ENCODE peak calls at places on chromosomes 11 and 22, in five cellular contexts. One of them, this sample, is unnamed.

GRCh38 chr11:128506999-128507591 is 80.3 kb downstream of the ETS1 start:
- DNase-seq in fibroblast of mammary gland: peak; percentile 99
- DNase-seq in AG04450: peak; percentile 92
- DNase-seq in right atrium auricular region: peak; percentile 96
- DNase-seq in cardiac fibroblast: peak; percentile 97
- DNase-seq in this sample: peak; percentile 86

GRCh38 chr11:69259072-69259471 is 34.9 kb upstream of the MYEOV start:
- DNase-seq in cardiac fibroblast: no peak
- DNase-seq in AG04450: no peak
- DNase-seq in fibroblast of mammary gland: no peak
- DNase-seq in right atrium auricular region: no peak
- DNase-seq in this sample: no peak

GRCh38 chr22:28012811-28013460 is 93.9 kb upstream of the PITPNB start:
- DNase-seq in AG04450: no peak
- DNase-seq in cardiac fibroblast: no peak
- DNase-seq in right atrium auricular region: no peak
- DNase-seq in fibroblast of mammary gland: no peak
- DNase-seq in this sample: no peak

GRCh38 chr11:6655790-6656580 is at the start of gene DCHS1:
- DNase-seq in right atrium auricular region: no peak
- DNase-seq in fibroblast of mammary gland: no peak
- DNase-seq in AG04450: no peak
- DNase-seq in cardiac fibroblast: no peak
- DNase-seq in this sample: no peak

GRCh38 chr11:15714641-15715399 is 600.1 kb downstream of the INSC start:
- DNase-seq in fibroblast of mammary gland: no peak
- DNase-seq in AG04450: no peak
- DNase-seq in cardiac fibroblast: no peak
- DNase-seq in right atrium auricular region: no peak
- DNase-seq in this sample: no peak

GRCh38 chr11:58919980-58920379 is 19.3 kb upstream of the GLYATL1 start:
- DNase-seq in fibroblast of mammary gland: no peak
- DNase-seq in AG04450: no peak
- DNase-seq in cardiac fibroblast: no peak
- DNase-seq in right atrium auricular region: no peak
- DNase-seq in this sample: no peak

GRCh38 chr22:33563568-33563967 is 356.7 kb downstream of the LARGE1 start:
- DNase-seq in fibroblast of mammary gland: no peak
- DNase-seq in right atrium auricular region: no peak
- DNase-seq in cardiac fibroblast: no peak
- DNase-seq in AG04450: no peak
- DNase-seq in this sample: no peak

GRCh38 chr11:9739108-9739507 is 75.2 kb downstream of the SWAP70 start:
- DNase-seq in right atrium auricular region: no peak
- DNase-seq in cardiac fibroblast: no peak
- DNase-seq in fibroblast of mammary gland: no peak
- DNase-seq in AG04450: no peak
- DNase-seq in this sample: no peak

GRCh38 chr22:44691796-44692661 is 10.0 kb upstream of the PRR5 start:
- DNase-seq in AG04450: no peak
- DNase-seq in right atrium auricular region: no peak
- DNase-seq in cardiac fibroblast: no peak
- DNase-seq in fibroblast of mammary gland: no peak
- DNase-seq in this sample: no peak

GRCh38 chr11:116832350-116833290 is 2.9 kb downstream of the APOC3 start:
- DNase-seq in cardiac fibroblast: no peak
- DNase-seq in AG04450: no peak
- DNase-seq in fibroblast of mammary gland: no peak
- DNase-seq in right atrium auricular region: no peak
- DNase-seq in this sample: no peak
- TF ChIP-seq CTCF in cardiac fibroblast: no peak
- TF ChIP-seq CTCF in AG04450: no peak
- TF ChIP-seq CTCF in fibroblast of mammary gland: no peak
- TF ChIP-seq CTCF in right atrium auricular region: no peak
- TF ChIP-seq CTCF in this sample: no peak

DNA sequence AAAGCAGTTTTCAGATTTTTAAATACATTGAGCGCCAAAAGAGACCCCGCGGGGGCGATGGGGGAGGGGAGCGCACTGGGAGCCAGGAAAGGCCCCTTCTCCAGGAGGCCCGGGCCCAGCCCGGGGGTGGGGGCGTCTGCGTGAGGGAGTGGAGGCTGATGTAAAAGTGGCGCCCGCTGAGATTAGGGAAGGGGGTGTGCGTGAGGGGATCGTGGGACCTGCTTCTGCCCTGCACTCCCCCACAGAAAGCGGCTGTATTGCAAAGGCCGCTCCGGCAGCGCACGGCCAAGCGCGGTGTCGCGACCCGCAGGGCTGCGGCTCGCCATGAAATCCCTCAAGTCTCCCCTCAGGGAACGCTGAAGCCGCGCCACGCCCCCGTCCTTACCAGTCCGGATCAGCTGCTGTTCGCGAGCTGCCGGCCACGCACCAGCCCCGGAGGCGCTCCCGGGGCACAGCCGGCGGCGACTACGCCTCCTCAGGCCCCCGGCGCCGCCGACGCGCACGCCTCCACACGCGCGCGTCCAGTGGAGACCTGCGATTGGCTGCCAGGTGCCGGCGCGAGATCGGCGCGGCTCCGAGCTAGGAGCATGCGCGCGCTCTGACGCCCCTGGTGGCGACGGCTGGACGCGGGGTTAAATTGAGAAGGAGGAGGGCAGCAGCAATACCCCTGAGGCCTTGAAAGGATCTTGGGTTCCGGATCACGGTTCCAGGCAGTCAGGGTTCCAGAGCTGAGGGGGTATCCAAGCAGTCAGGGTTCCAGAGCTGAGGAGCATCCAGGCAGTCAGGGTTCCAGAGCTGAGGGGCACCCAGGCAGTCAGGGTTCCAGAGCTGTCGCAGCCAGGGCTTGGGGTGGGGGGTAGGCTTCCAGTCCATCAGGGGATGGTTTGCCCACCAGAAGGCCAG is at the start of gene ZNF280B:
- DNase-seq in cardiac fibroblast: peak; percentile 83
- DNase-seq in fibroblast of mammary gland: peak; percentile 79
- DNase-seq in AG04450: peak; percentile 46
- DNase-seq in right atrium auricular region: no peak
- DNase-seq in this sample: peak; percentile 93
- TF ChIP-seq CTCF in cardiac fibroblast: peak; percentile 75
- TF ChIP-seq CTCF in fibroblast of mammary gland: peak; percentile 49
- TF ChIP-seq CTCF in AG04450: peak; percentile 74
- TF ChIP-seq CTCF in right atrium auricular region: no peak
- TF ChIP-seq CTCF in this sample: peak; percentile 69

GRCh38 chr11:64001552-64002427 is 15.6 kb downstream of the OTUB1 start:
- DNase-seq in AG04450: no peak
- DNase-seq in cardiac fibroblast: peak; percentile 34
- DNase-seq in fibroblast of mammary gland: no peak
- DNase-seq in right atrium auricular region: no peak
- DNase-seq in this sample: no peak

GRCh38 chr11:63998558-63999348 is 12.5 kb downstream of the OTUB1 start:
- DNase-seq in cardiac fibroblast: no peak
- DNase-seq in AG04450: no peak
- DNase-seq in right atrium auricular region: no peak
- DNase-seq in fibroblast of mammary gland: no peak
- DNase-seq in this sample: no peak

GRCh38 chr11:63999349-64000025 is 13.2 kb downstream of the OTUB1 start:
- DNase-seq in AG04450: no peak
- DNase-seq in cardiac fibroblast: peak; percentile 34
- DNase-seq in fibroblast of mammary gland: peak; percentile 70
- DNase-seq in right atrium auricular region: no peak
- DNase-seq in this sample: no peak

GRCh38 chr11:64000740-64001514 is 14.7 kb downstream of the OTUB1 start:
- DNase-seq in AG04450: no peak
- DNase-seq in right atrium auricular region: no peak
- DNase-seq in cardiac fibroblast: no peak
- DNase-seq in fibroblast of mammary gland: no peak
- DNase-seq in this sample: no peak

GRCh38 chr11:64000026-64000739 is 13.9 kb downstream of the OTUB1 start:
- DNase-seq in fibroblast of mammary gland: peak; percentile 69
- DNase-seq in right atrium auricular region: peak; percentile 72
- DNase-seq in AG04450: no peak
- DNase-seq in cardiac fibroblast: peak; percentile 68
- DNase-seq in this sample: peak; percentile 91
- TF ChIP-seq CTCF in fibroblast of mammary gland: no peak
- TF ChIP-seq CTCF in right atrium auricular region: peak; percentile 85
- TF ChIP-seq CTCF in AG04450: peak; percentile 58
- TF ChIP-seq CTCF in cardiac fibroblast: peak; percentile 41
- TF ChIP-seq CTCF in this sample: peak; percentile 80

GRCh38 chr11:74701351-74701750 is 29.9 kb downstream of the CHRDL2 start:
- DNase-seq in right atrium auricular region: no peak
- DNase-seq in fibroblast of mammary gland: no peak
- DNase-seq in AG04450: no peak
- DNase-seq in cardiac fibroblast: peak; percentile 40
- DNase-seq in this sample: no peak
- TF ChIP-seq CTCF in right atrium auricular region: no peak
- TF ChIP-seq CTCF in fibroblast of mammary gland: no peak
- TF ChIP-seq CTCF in AG04450: peak; percentile 23
- TF ChIP-seq CTCF in cardiac fibroblast: peak; percentile 43
- TF ChIP-seq CTCF in this sample: no peak

GRCh38 chr22:31151872-31152271 is 8.1 kb upstream of the RNF185 start:
- DNase-seq in fibroblast of mammary gland: no peak
- DNase-seq in AG04450: no peak
- DNase-seq in right atrium auricular region: no peak
- DNase-seq in cardiac fibroblast: no peak
- DNase-seq in this sample: no peak

GRCh38 chr22:31153357-31153756 is 6.6 kb upstream of the RNF185 start:
- DNase-seq in cardiac fibroblast: no peak
- DNase-seq in fibroblast of mammary gland: no peak
- DNase-seq in right atrium auricular region: no peak
- DNase-seq in AG04450: no peak
- DNase-seq in this sample: no peak

GRCh38 chr22:31148953-31149627 is 8.8 kb upstream of the PLA2G3 start:
- DNase-seq in cardiac fibroblast: peak; percentile 84
- DNase-seq in right atrium auricular region: peak; percentile 86
- DNase-seq in fibroblast of mammary gland: peak; percentile 75
- DNase-seq in AG04450: peak; percentile 54
- DNase-seq in this sample: peak; percentile 92

GRCh38 chr22:31148516-31148915 is 8.2 kb upstream of the PLA2G3 start:
- DNase-seq in fibroblast of mammary gland: peak; percentile 33
- DNase-seq in cardiac fibroblast: peak; percentile 71
- DNase-seq in right atrium auricular region: no peak
- DNase-seq in AG04450: no peak
- DNase-seq in this sample: no peak

DNA sequence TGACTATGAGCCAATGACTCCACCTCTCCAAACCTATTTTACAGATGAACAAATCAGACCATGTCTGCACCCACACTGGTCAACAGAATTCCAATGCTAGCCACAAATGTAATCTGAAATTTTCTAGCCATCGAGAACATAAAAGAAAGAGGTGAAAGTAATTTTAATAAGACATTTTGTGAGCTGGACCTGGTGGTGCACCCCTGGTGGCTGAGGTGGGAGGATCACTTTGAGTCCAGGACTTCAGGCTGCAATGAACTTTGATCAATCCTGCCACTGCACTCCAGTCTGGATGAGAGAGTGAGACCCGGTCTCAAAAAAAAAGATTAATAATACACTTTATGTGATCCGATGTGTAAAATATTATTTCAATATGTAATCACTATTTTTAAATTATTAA is 9.4 kb upstream of the RNF185 start:
- DNase-seq in cardiac fibroblast: no peak
- DNase-seq in fibroblast of mammary gland: no peak
- DNase-seq in AG04450: no peak
- DNase-seq in right atrium auricular region: no peak
- DNase-seq in this sample: no peak
- TF ChIP-seq CTCF in cardiac fibroblast: peak; percentile 49
- TF ChIP-seq CTCF in fibroblast of mammary gland: peak; percentile 35
- TF ChIP-seq CTCF in AG04450: peak; percentile 58
- TF ChIP-seq CTCF in right atrium auricular region: no peak
- TF ChIP-seq CTCF in this sample: peak; percentile 38

GRCh38 chr11:29333993-29334780 is 682.6 kb downstream of the KCNA4 start:
- DNase-seq in cardiac fibroblast: peak; percentile 84
- DNase-seq in fibroblast of mammary gland: peak; percentile 57
- DNase-seq in AG04450: peak; percentile 71
- DNase-seq in right atrium auricular region: no peak
- DNase-seq in this sample: no peak
- TF ChIP-seq CTCF in cardiac fibroblast: peak; percentile 48
- TF ChIP-seq CTCF in fibroblast of mammary gland: peak; percentile 43
- TF ChIP-seq CTCF in AG04450: peak; percentile 58
- TF ChIP-seq CTCF in right atrium auricular region: no peak
- TF ChIP-seq CTCF in this sample: peak; percentile 67

GRCh38 chr11:64344160-64344559 is 4.2 kb downstream of the CCDC88B start:
- DNase-seq in cardiac fibroblast: no peak
- DNase-seq in right atrium auricular region: no peak
- DNase-seq in AG04450: no peak
- DNase-seq in fibroblast of mammary gland: no peak
- DNase-seq in this sample: no peak

GRCh38 chr11:64341851-64342791 is 2.1 kb downstream of the CCDC88B start:
- DNase-seq in fibroblast of mammary gland: peak; percentile 80
- DNase-seq in cardiac fibroblast: peak; percentile 87
- DNase-seq in right atrium auricular region: peak; percentile 85
- DNase-seq in AG04450: peak; percentile 42
- DNase-seq in this sample: no peak

GRCh38 chr11:64344721-64345120 is 4.7 kb downstream of the CCDC88B start:
- DNase-seq in AG04450: no peak
- DNase-seq in fibroblast of mammary gland: no peak
- DNase-seq in cardiac fibroblast: no peak
- DNase-seq in right atrium auricular region: no peak
- DNase-seq in this sample: no peak

GRCh38 chr11:64342869-64343739 is 3.1 kb downstream of the CCDC88B start:
- DNase-seq in right atrium auricular region: no peak
- DNase-seq in fibroblast of mammary gland: no peak
- DNase-seq in cardiac fibroblast: no peak
- DNase-seq in AG04450: no peak
- DNase-seq in this sample: no peak

GRCh38 chr11:64343740-64344133 is 3.7 kb downstream of the CCDC88B start:
- DNase-seq in fibroblast of mammary gland: no peak
- DNase-seq in right atrium auricular region: no peak
- DNase-seq in AG04450: no peak
- DNase-seq in cardiac fibroblast: peak; percentile 18
- DNase-seq in this sample: no peak
- TF ChIP-seq CTCF in fibroblast of mammary gland: peak; percentile 31
- TF ChIP-seq CTCF in right atrium auricular region: no peak
- TF ChIP-seq CTCF in AG04450: peak; percentile 25
- TF ChIP-seq CTCF in cardiac fibroblast: peak; percentile 40
- TF ChIP-seq CTCF in this sample: peak; percentile 24

GRCh38 chr11:68019486-68019885 is 9.4 kb downstream of the ALDH3B1 start:
- DNase-seq in cardiac fibroblast: no peak
- DNase-seq in fibroblast of mammary gland: no peak
- DNase-seq in right atrium auricular region: no peak
- DNase-seq in AG04450: no peak
- DNase-seq in this sample: no peak

GRCh38 chr11:68018730-68019190 is 8.6 kb downstream of the ALDH3B1 start:
- DNase-seq in cardiac fibroblast: no peak
- DNase-seq in AG04450: no peak
- DNase-seq in fibroblast of mammary gland: no peak
- DNase-seq in right atrium auricular region: no peak
- DNase-seq in this sample: no peak

GRCh38 chr11:68021167-68021787 is 9.2 kb upstream of the NDUFS8 start:
- DNase-seq in cardiac fibroblast: no peak
- DNase-seq in AG04450: no peak
- DNase-seq in fibroblast of mammary gland: no peak
- DNase-seq in right atrium auricular region: no peak
- DNase-seq in this sample: no peak

GRCh38 chr11:68022531-68022930 is 8.0 kb upstream of the NDUFS8 start:
- DNase-seq in right atrium auricular region: no peak
- DNase-seq in AG04450: no peak
- DNase-seq in fibroblast of mammary gland: no peak
- DNase-seq in cardiac fibroblast: no peak
- DNase-seq in this sample: no peak

GRCh38 chr11:68020575-68020974 is 9.9 kb upstream of the NDUFS8 start:
- DNase-seq in cardiac fibroblast: peak; percentile 49
- DNase-seq in right atrium auricular region: no peak
- DNase-seq in AG04450: no peak
- DNase-seq in fibroblast of mammary gland: no peak
- DNase-seq in this sample: no peak
- TF ChIP-seq CTCF in cardiac fibroblast: peak; percentile 62
- TF ChIP-seq CTCF in right atrium auricular region: no peak
- TF ChIP-seq CTCF in AG04450: peak; percentile 59
- TF ChIP-seq CTCF in fibroblast of mammary gland: peak; percentile 42
- TF ChIP-seq CTCF in this sample: peak; percentile 50